ENCODE peak calls at places on chromosomes 5 and 9, in four cellular contexts. One of them, this sample, is unnamed. For H3K4me1, the result is how much of the 10 kb centered on the place peaks cover.

GRCh38 chr5:81895312-81895711 is 76.5 kb upstream of the ATG10 start:
- DNase-seq in body of pancreas: no peak
- DNase-seq in MM.1S: no peak
- DNase-seq in mesenchymal stem cell: no peak
- DNase-seq in this sample: no peak

GRCh38 chr9:36092509-36093215 is 43.9 kb upstream of the GLIPR2 start:
- DNase-seq in MM.1S: peak
- DNase-seq in mesenchymal stem cell: peak
- DNase-seq in body of pancreas: peak
- DNase-seq in this sample: peak

GRCh38 chr5:181173420-181174342 is 26.3 kb downstream of the OR2V2 start:
- DNase-seq in MM.1S: peak
- DNase-seq in mesenchymal stem cell: peak
- DNase-seq in body of pancreas: peak
- DNase-seq in this sample: no peak

GRCh38 chr5:72285425-72285821 is 34.6 kb downstream of the MRPS27 start:
- DNase-seq in mesenchymal stem cell: no peak
- DNase-seq in MM.1S: no peak
- DNase-seq in body of pancreas: no peak
- DNase-seq in this sample: no peak

GRCh38 chr5:172754957-172755356 is 16.0 kb downstream of the DUSP1 start:
- DNase-seq in body of pancreas: no peak
- DNase-seq in MM.1S: no peak
- DNase-seq in mesenchymal stem cell: no peak
- DNase-seq in this sample: no peak

GRCh38 chr5:43034591-43034968 is 5.5 kb downstream of the ANXA2R start:
- DNase-seq in mesenchymal stem cell: peak
- DNase-seq in body of pancreas: no peak
- DNase-seq in MM.1S: no peak
- DNase-seq in this sample: no peak

GRCh38 chr5:138541511-138541910 is 1.5 kb downstream of the ETF1 start:
- DNase-seq in MM.1S: no peak
- DNase-seq in mesenchymal stem cell: no peak
- DNase-seq in body of pancreas: no peak
- DNase-seq in this sample: no peak

GRCh38 chr5:131617140-131617822 is 17.7 kb downstream of the RAPGEF6 start:
- DNase-seq in body of pancreas: no peak
- DNase-seq in mesenchymal stem cell: no peak
- DNase-seq in MM.1S: no peak
- DNase-seq in this sample: no peak

GRCh38 chr5:122607818-122608217 is 167.1 kb upstream of the SNX2 start:
- DNase-seq in MM.1S: no peak
- DNase-seq in body of pancreas: no peak
- DNase-seq in mesenchymal stem cell: no peak
- DNase-seq in this sample: no peak

GRCh38 chr9:21833090-21833801 is 30.8 kb downstream of the MTAP start:
- DNase-seq in mesenchymal stem cell: no peak
- DNase-seq in MM.1S: no peak
- DNase-seq in body of pancreas: no peak
- DNase-seq in this sample: no peak

GRCh38 chr9:129737479-129738269 is 15.2 kb downstream of the PTGES start:
- DNase-seq in body of pancreas: peak
- DNase-seq in MM.1S: peak
- DNase-seq in mesenchymal stem cell: peak
- DNase-seq in this sample: peak

DNA sequence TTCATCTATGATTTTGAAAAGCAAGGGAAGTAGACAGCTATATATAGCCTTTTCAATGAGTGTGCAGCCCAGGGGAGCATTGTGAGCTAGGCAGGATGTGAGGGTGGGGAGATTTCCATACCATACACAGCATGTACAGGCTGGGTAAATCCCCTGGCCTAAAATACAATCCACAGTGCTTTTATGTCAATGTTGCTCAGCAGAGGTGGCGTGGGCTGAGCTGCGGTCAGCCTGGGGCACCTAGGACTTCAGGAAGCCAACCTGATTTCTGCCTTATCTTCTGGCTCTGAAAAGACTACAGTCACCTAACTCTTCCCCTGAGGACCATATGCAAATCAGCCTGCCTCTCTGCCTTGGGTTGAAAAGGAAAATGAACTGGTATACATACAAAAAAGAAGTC is 6.3 kb upstream of the GARIN3 start:
- DNase-seq in MM.1S: peak
- DNase-seq in body of pancreas: no peak
- DNase-seq in mesenchymal stem cell: no peak
- DNase-seq in this sample: peak
- H3K27ac ChIP-seq in MM.1S: peak
- H3K27ac ChIP-seq in body of pancreas: no peak
- H3K27ac ChIP-seq in mesenchymal stem cell: no peak
- H3K27ac ChIP-seq in this sample: no peak

DNA sequence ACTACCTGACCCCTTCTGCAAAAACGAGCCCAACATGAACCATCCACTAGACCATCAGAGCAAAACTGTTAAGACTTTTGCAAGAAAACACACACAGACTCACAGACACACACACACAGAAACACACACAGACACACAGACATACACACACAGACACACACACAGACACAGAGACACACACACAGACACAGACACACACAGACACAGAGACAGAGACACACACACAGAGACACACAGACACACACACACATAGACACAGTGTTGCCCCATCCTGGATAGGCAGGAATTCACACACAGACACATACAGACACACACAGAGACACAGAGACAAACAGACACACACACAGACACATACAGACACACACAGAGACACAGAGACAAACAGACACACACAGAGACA is 52.5 kb downstream of the NACC2 start:
- DNase-seq in mesenchymal stem cell: no peak
- DNase-seq in body of pancreas: no peak
- DNase-seq in MM.1S: no peak
- DNase-seq in this sample: no peak
- H3K4me1 ChIP-seq in mesenchymal stem cell: under half
- H3K4me1 ChIP-seq in body of pancreas: under half
- H3K4me1 ChIP-seq in MM.1S: under half
- H3K4me1 ChIP-seq in this sample: under half

DNA sequence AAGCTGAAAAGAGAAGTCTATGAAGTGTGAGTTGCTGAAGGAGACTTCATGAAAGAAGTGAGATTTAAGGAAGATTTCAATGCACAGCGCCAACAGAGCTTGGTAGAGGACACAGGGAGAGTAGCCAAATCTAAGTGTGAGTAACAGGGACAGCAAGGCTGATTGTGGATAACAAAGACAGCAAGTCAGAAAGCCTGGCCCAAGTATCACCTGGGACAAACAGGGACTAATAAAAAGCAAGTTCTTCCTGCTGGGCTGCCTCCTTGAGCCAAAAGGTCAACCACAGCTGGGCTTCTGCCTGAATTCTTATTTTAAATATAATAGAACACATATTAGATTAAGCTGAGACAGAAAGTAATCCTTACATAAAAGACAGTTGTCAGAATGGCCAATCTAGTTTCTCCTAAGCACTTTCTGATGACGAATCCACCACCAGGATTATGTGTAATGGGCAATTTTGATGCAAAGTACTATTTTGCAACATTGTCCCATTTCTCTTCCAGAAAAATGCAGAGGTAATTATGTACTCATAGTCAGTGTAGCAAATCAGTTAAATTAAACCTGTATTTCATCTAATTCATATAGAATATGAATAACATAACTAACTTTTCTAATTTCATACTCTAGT is 73.8 kb downstream of the MAPKAP1 start:
- DNase-seq in MM.1S: no peak
- DNase-seq in body of pancreas: peak
- DNase-seq in mesenchymal stem cell: no peak
- DNase-seq in this sample: no peak
- H3K27ac ChIP-seq in MM.1S: peak
- H3K27ac ChIP-seq in body of pancreas: peak
- H3K27ac ChIP-seq in mesenchymal stem cell: no peak
- H3K27ac ChIP-seq in this sample: no peak

GRCh38 chr9:125467341-125467740 is 205.7 kb downstream of the GAPVD1 start:
- DNase-seq in MM.1S: no peak
- DNase-seq in mesenchymal stem cell: no peak
- DNase-seq in body of pancreas: no peak
- DNase-seq in this sample: no peak
- H3K4me1 ChIP-seq in MM.1S: under half
- H3K4me1 ChIP-seq in mesenchymal stem cell: under half
- H3K4me1 ChIP-seq in body of pancreas: under half
- H3K4me1 ChIP-seq in this sample: under half

GRCh38 chr9:137579259-137579604 is 507 bp upstream of the DPH7 start:
- DNase-seq in MM.1S: no peak
- DNase-seq in mesenchymal stem cell: no peak
- DNase-seq in body of pancreas: no peak
- DNase-seq in this sample: no peak
- H3K27ac ChIP-seq in MM.1S: no peak
- H3K27ac ChIP-seq in mesenchymal stem cell: no peak
- H3K27ac ChIP-seq in body of pancreas: peak
- H3K27ac ChIP-seq in this sample: peak

DNA sequence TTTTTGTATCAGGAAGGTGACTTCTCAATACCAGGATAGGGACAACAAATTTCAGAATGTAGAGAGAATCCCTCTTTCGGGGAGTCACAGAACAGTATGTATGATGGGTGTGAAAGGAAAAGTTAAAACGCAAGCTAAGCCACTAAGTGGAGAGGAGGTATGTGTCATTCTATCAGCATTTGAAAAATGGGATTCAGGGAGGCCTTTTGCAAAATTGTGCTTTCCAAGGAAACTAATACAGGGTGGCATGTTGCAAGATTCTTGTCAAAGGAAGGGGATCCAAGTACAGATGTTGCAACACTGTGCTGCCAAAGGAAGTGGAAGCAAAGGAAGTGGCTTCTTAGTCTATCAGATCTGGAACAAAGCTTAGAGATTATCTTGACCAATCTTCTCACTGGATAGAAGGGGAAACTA is 12.6 kb upstream of the TNIP1 start:
- DNase-seq in mesenchymal stem cell: peak
- DNase-seq in MM.1S: peak
- DNase-seq in body of pancreas: peak
- DNase-seq in this sample: no peak
- H3K4me1 ChIP-seq in mesenchymal stem cell: under half
- H3K4me1 ChIP-seq in MM.1S: under half
- H3K4me1 ChIP-seq in body of pancreas: under half
- H3K4me1 ChIP-seq in this sample: under half

GRCh38 chr5:75361310-75361709 is 24.3 kb downstream of the HMGCR start:
- DNase-seq in MM.1S: no peak
- DNase-seq in mesenchymal stem cell: no peak
- DNase-seq in body of pancreas: peak
- DNase-seq in this sample: no peak

GRCh38 chr5:75356719-75357118 is 19.7 kb downstream of the HMGCR start:
- DNase-seq in mesenchymal stem cell: no peak
- DNase-seq in MM.1S: no peak
- DNase-seq in body of pancreas: no peak
- DNase-seq in this sample: no peak

GRCh38 chr5:75362474-75362975 is 25.5 kb downstream of the HMGCR start:
- DNase-seq in mesenchymal stem cell: no peak
- DNase-seq in MM.1S: no peak
- DNase-seq in body of pancreas: no peak
- DNase-seq in this sample: no peak

GRCh38 chr5:75355236-75355635 is 18.2 kb downstream of the HMGCR start:
- DNase-seq in mesenchymal stem cell: no peak
- DNase-seq in MM.1S: no peak
- DNase-seq in body of pancreas: no peak
- DNase-seq in this sample: no peak

DNA sequence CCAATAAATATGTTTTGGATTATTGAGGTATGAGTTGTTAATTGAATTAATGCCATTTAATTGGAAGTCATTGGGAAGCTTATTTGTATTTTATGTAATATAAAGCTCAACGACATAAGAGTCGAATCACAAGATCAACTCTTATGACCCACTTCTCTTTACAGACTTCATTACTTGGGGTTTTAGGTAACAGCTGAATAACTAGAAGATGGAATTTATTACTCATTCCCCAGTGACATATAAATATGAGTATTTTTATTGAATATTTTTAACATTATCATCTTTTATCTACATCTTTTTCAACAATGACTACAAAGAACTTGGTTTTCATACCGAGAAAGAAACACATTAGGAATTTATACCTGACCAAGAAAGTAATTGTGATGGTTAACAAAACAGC is 21.1 kb downstream of the HMGCR start:
- DNase-seq in MM.1S: no peak
- DNase-seq in mesenchymal stem cell: no peak
- DNase-seq in body of pancreas: no peak
- DNase-seq in this sample: no peak
- H3K27ac ChIP-seq in MM.1S: no peak
- H3K27ac ChIP-seq in mesenchymal stem cell: no peak
- H3K27ac ChIP-seq in body of pancreas: no peak
- H3K27ac ChIP-seq in this sample: no peak

This sample was measured in transverse colon.